ENCODE peak calls at places on chromosomes 12 and 14, in nine cellular contexts. I, N, V, L, U, R, Q, P and C are unnamed samples.

GRCh38 chr12:87866602-87867292 is 162.5 kb downstream of the C12orf50 start:
- DNase-seq in P (no peak), N (no peak), U (no peak), R (peak; percentile 35), I (no peak), Q (no peak), V (peak; percentile 9), L (peak; percentile 25), C (no peak)

GRCh38 chr12:31906581-31907286 is 52.5 kb upstream of the RESF1 start:
- DNase-seq in N (no peak), U (no peak), L (no peak), P (no peak), V (no peak), I (no peak), R (no peak), Q (no peak), C (no peak)

GRCh38 chr12:85580562-85581168 is 255.5 kb downstream of the RASSF9 start:
- DNase-seq in R (no peak), N (no peak), P (no peak), I (peak; percentile 40), V (peak; percentile 82), L (no peak), Q (no peak), U (no peak), C (no peak)

GRCh38 chr12:8970432-8970831 is 18.9 kb upstream of the KLRG1 start:
- DNase-seq in L (no peak), Q (no peak), P (no peak), V (peak; percentile 19), U (no peak), R (no peak), N (no peak), I (no peak), C (no peak)

GRCh38 chr12:109147954-109148353 is 31.6 kb downstream of the ACACB start:
- DNase-seq in U (no peak), L (no peak), I (peak; percentile 80), N (peak; percentile 53), R (no peak), Q (peak; percentile 43), P (no peak), V (no peak), C (no peak)

GRCh38 chr14:104678346-104678745 is 11.1 kb upstream of the INF2 start:
- DNase-seq in R (no peak), P (no peak), Q (peak; percentile 75), V (no peak), L (no peak), U (peak; percentile 65), N (peak; percentile 48), I (peak; percentile 55), C (no peak)

GRCh38 chr12:68334136-68334535 is 2.0 kb upstream of the MDM1 start:
- DNase-seq in I (no peak), L (peak; percentile 41), U (no peak), P (no peak), N (no peak), R (peak; percentile 51), V (peak; percentile 20), Q (peak; percentile 20), C (no peak)

GRCh38 chr12:67382206-67382871 is 113.2 kb downstream of the CAND1 start:
- DNase-seq in V (no peak), U (no peak), R (no peak), L (no peak), P (no peak), I (no peak), N (no peak), Q (no peak), C (no peak)

GRCh38 chr12:70077441-70077840 is 165.8 kb upstream of the CNOT2 start:
- DNase-seq in V (no peak), R (no peak), U (no peak), P (no peak), Q (no peak), N (no peak), L (no peak), I (no peak), C (no peak)

GRCh38 chr14:21486640-21487087 is 9.7 kb downstream of the TOX4 start:
- DNase-seq in P (no peak), L (no peak), I (no peak), V (no peak), Q (no peak), U (no peak), R (no peak), N (no peak), C (no peak)

GRCh38 chr12:104579716-104580495 is 123.2 kb downstream of the CHST11 start:
- DNase-seq in R (no peak), I (no peak), V (no peak), N (no peak), U (no peak), Q (no peak), L (no peak), P (no peak), C (no peak)

DNA sequence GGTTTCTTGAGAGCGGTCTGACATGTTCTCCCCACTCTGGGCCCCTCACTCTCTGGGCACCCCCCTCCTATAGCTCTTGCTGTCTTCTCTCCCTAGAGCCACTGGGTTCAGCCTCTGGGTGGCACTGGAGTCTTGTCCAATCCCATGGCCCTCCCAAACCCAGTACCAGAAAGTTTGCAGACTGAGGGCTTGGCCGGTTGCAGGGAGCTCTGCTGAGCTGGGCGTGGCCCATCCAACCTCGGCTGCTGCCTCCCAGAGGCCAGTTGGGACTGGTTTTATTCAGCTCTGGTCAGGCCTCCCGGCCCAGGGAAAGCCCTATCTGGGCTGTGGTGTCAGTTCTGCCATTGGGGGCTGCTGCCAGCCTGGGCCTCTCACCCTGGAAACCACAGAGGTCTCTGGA is 37.9 kb downstream of the ISCA2 start:
- DNase-seq in V (peak; percentile 13), U (no peak), I (no peak), Q (peak; percentile 65), R (peak; percentile 90), N (no peak), P (no peak), L (peak; percentile 78), C (no peak)
- TF ChIP-seq CTCF in V (no peak), U (no peak), I (no peak), Q (peak; percentile 43), R (peak; percentile 42), N (no peak), P (no peak), L (peak; percentile 37), C (no peak)

DNA sequence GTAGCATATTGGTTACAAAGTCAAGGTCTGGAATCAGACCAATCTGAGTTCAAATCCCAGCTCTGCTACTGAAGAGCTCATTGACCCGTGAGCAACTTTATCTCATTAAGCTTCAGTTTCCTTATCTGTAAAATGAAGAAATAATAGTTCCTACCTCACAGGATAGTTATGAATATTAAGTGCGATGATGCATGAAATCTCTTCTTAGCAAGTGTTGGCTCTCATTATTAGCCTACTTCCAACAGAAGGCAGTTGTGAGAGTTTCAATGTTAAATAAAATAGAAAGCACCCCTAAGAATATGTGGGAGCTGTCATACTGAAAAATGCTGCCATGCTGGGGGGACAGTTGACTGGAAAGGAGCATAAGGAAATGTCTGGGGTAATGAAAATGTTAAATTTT is 39.0 kb upstream of the ITPR2 start:
- DNase-seq in V (no peak), Q (no peak), N (no peak), I (no peak), R (no peak), L (no peak), U (no peak), P (no peak), C (no peak)
- H3K27ac ChIP-seq in V (no peak overlapping the region), Q (no peak overlapping the region), N (no peak overlapping the region), I (no peak overlapping the region), R (no peak overlapping the region), L (no peak overlapping the region), U (no peak overlapping the region), P (no peak overlapping the region), C (no peak overlapping the region)

GRCh38 chr14:103085106-103086091 is 1.4 kb downstream of the LBHD2 start:
- DNase-seq in U (peak; percentile 78), Q (no peak), R (peak; percentile 73), P (no peak), V (no peak), L (peak; percentile 63), N (no peak), I (no peak), C (no peak)
- TF ChIP-seq CTCF in U (no peak), Q (no peak), R (peak; percentile 73), P (no peak), V (peak; percentile 22), L (peak; percentile 64), N (no peak), I (no peak), C (no peak)

GRCh38 chr14:69039287-69039628 is 60.2 kb upstream of the ACTN1 start:
- DNase-seq in Q (no peak), L (no peak), P (no peak), R (no peak), U (no peak), V (peak; percentile 78), N (no peak), I (no peak), C (no peak)

GRCh38 chr14:69038449-69039286 is 59.6 kb upstream of the ACTN1 start:
- DNase-seq in N (no peak), L (no peak), Q (peak; percentile 86), R (no peak), V (peak; percentile 98), I (peak; percentile 73), P (no peak), U (no peak), C (no peak)

GRCh38 chr14:69037790-69038448 is 58.8 kb upstream of the ACTN1 start:
- DNase-seq in Q (no peak), P (no peak), I (no peak), U (no peak), R (peak; percentile 75), L (peak; percentile 47), N (no peak), V (peak; percentile 76), C (no peak)

GRCh38 chr14:69034612-69035262 is 55.6 kb upstream of the ACTN1 start:
- DNase-seq in L (peak; percentile 73), I (no peak), V (peak; percentile 89), P (no peak), U (no peak), Q (no peak), N (no peak), R (no peak), C (no peak)

DNA sequence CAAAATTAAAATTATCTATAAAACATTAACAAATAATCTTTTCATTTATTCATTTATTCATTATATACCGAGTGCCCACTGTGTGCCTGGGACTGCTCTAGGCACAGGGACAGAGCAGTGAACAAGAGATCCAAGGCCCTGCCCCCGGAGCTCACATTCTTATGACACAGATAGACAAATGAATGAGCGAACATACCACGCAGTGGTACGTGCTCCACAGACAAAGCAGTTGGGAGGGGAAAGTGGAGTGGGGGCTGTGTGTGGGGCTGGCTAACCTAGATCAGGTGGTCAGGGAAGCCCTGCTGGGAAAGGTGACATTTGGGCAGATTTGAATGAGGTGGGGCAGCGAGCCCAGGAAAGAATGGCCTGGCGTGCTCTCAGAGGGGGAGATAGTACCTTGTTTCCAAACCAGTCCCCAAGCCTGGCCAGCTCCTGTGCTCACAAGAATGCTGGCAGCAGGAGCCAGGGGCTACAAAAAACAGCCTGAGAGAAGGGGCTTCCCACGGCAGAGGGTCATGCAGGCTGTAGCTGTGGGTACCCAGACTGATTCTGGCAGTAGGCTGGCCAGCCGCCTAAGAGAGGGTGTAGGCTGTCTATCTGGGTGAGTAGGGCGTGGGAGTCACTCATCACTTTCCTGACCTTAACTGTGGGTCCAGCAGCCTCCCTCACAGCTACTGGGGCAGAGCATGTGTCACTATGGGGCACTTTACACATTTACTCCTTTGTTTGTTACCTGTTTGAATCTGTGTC is 57.8 kb upstream of the ACTN1 start:
- DNase-seq in N (no peak), I (no peak), R (no peak), Q (no peak), U (peak; percentile 25), V (no peak), L (no peak), P (no peak), C (no peak)
- H3K27ac ChIP-seq in N (no peak overlapping the region), I (no peak overlapping the region), R (no peak overlapping the region), Q (no peak overlapping the region), U (no peak overlapping the region), V (peak overlapping the region; percentile 93), L (no peak overlapping the region), P (no peak overlapping the region), C (no peak overlapping the region)